ENCODE peak calls at places on chromosomes 1 and 21, in four cellular contexts. B is BJ, P is choroid plexus epithelial cell, H is GM12865. N is an unnamed sample.

GRCh38 chr1:169899519-169900217 is 6.0 kb upstream of the SCYL3 start:
- DNase-seq in B (no peak), P (no peak), H (no peak), N (no peak)

GRCh38 chr1:23563755-23564374 is 4.6 kb upstream of the ID3 start:
- DNase-seq in B (no peak), P (no peak), H (no peak), N (no peak)

GRCh38 chr1:4626061-4626460 is 28.3 kb upstream of the AJAP1 start:
- DNase-seq in B (no peak), P (no peak), H (no peak), N (no peak)

GRCh38 chr1:205481629-205482071 is 22.8 kb upstream of the CDK18 start:
- DNase-seq in B (no peak), P (no peak), H (peak; percentile 37), N (no peak)

GRCh38 chr1:183719289-183719688 is 66.2 kb upstream of the APOBEC4 start:
- DNase-seq in B (no peak), P (no peak), H (no peak), N (no peak)

GRCh38 chr1:207459008-207459407 is 4.9 kb downstream of the CR2 start:
- DNase-seq in B (no peak), P (no peak), H (peak; percentile 59), N (no peak)

GRCh38 chr1:15406911-15407559 is 2.7 kb upstream of the EFHD2 start:
- DNase-seq in B (peak; percentile 75), P (peak; percentile 48), H (no peak), N (peak; percentile 68)

GRCh38 chr1:234933475-234933874 is 195.2 kb downstream of the TOMM20 start:
- DNase-seq in B (no peak), P (peak; percentile 49), H (peak; percentile 88), N (peak; percentile 70)

GRCh38 chr1:212864201-212864600 is 6.1 kb downstream of the FLVCR1 start:
- DNase-seq in B (no peak), P (no peak), H (no peak), N (no peak)

GRCh38 chr1:92909321-92909720 is 51.9 kb downstream of the DIPK1A start:
- DNase-seq in B (peak; percentile 71), P (peak; percentile 58), H (no peak), N (peak; percentile 63)

GRCh38 chr1:151994956-151995355 is 1.3 kb upstream of the S100A10 start:
- DNase-seq in B (peak; percentile 94), P (peak; percentile 48), H (no peak), N (peak; percentile 93)

GRCh38 chr21:23162213-23162946 is 2164.2 kb downstream of the NCAM2 start:
- DNase-seq in B (no peak), P (peak; percentile 3), H (no peak), N (peak; percentile 0)

GRCh38 chr1:79554620-79555160 is 548.2 kb upstream of the ADGRL4 start:
- DNase-seq in B (no peak), P (no peak), H (no peak), N (no peak)

GRCh38 chr1:107926436-107927080 is 38.4 kb downstream of the VAV3 start:
- DNase-seq in B (no peak), P (peak; percentile 37), H (peak; percentile 40), N (no peak)

GRCh38 chr1:36126005-36126716 is 1.1 kb upstream of the COL8A2 start:
- DNase-seq in B (no peak), P (no peak), H (no peak), N (no peak)

GRCh38 chr1:151811181-151811580 is 6.0 kb upstream of the LINGO4 start:
- DNase-seq in B (no peak), P (peak; percentile 21), H (no peak), N (peak; percentile 47)

GRCh38 chr21:14736162-14736561 is 190.0 kb upstream of the SAMSN1 start:
- DNase-seq in B (no peak), P (no peak), H (peak; percentile 73), N (no peak)

GRCh38 chr1:29504709-29505410 is 268.5 kb downstream of the PTPRU start:
- DNase-seq in B (no peak), P (no peak), H (no peak), N (no peak)

GRCh38 chr21:45169001-45169400 is 94.6 kb downstream of the ADARB1 start:
- DNase-seq in B (no peak), P (no peak), H (no peak), N (no peak)

GRCh38 chr1:197557302-197557701 is 218.0 kb downstream of the DENND1B start:
- DNase-seq in B (peak; percentile 1), P (peak; percentile 36), H (no peak), N (peak; percentile 36)

GRCh38 chr1:27296773-27297214 is 25.2 kb upstream of the TMEM222 start:
- DNase-seq in B (no peak), P (peak; percentile 70), H (peak; percentile 51), N (peak; percentile 64)

GRCh38 chr1:182101415-182102041 is 40.0 kb upstream of the ZNF648 start:
- DNase-seq in B (no peak), P (no peak), H (no peak), N (no peak)

GRCh38 chr1:241706967-241707366 is 54.9 kb downstream of the WDR64 start:
- DNase-seq in B (peak; percentile 56), P (no peak), H (no peak), N (no peak)

GRCh38 chr1:155062702-155063411 is 683 bp upstream of the EFNA4 start:
- DNase-seq in B (no peak), P (peak; percentile 65), H (peak; percentile 63), N (peak; percentile 40)

GRCh38 chr1:47181955-47182680 is 7.7 kb downstream of the PDZK1IP1 start:
- DNase-seq in B (no peak), P (peak; percentile 42), H (no peak), N (peak; percentile 67)

GRCh38 chr21:23853796-23854379 is 1753.4 kb downstream of the MRPL39 start:
- DNase-seq in B (no peak), P (peak; percentile 12), H (peak; percentile 15), N (peak; percentile 41)

GRCh38 chr1:173329747-173330146 is 122.6 kb upstream of the TNFSF4 start:
- DNase-seq in B (no peak), P (peak; percentile 57), H (no peak), N (peak; percentile 54)

GRCh38 chr1:166172106-166172505 is 5.3 kb upstream of the FAM78B start:
- DNase-seq in B (no peak), P (no peak), H (no peak), N (no peak)

GRCh38 chr1:203153051-203153988 is 22.3 kb downstream of the MYBPH start:
- DNase-seq in B (no peak), P (no peak), H (no peak), N (no peak)

GRCh38 chr1:6205849-6206845 is at the start of gene RNF207:
- DNase-seq in B (no peak), P (peak; percentile 80), H (peak; percentile 79), N (peak; percentile 63)

GRCh38 chr1:28091043-28091781 is 2.8 kb upstream of the EYA3 start:
- DNase-seq in B (no peak), P (peak; percentile 85), H (peak; percentile 84), N (peak; percentile 76)

GRCh38 chr1:206002833-206003532 is at the start of gene RAB7B:
- DNase-seq in B (peak; percentile 28), P (peak; percentile 68), H (no peak), N (peak; percentile 81)

GRCh38 chr21:40769231-40769630 is 77.7 kb downstream of the DSCAM start:
- DNase-seq in B (no peak), P (no peak), H (no peak), N (no peak)

GRCh38 chr1:98054367-98054701 is 133.5 kb upstream of the DPYD start:
- DNase-seq in B (no peak), P (no peak), H (no peak), N (no peak)
- H3K4me3 ChIP-seq in B (no peak overlapping the region), P (peak overlapping the region; percentile 64), H (no peak overlapping the region), N (peak overlapping the region; percentile 25)

GRCh38 chr1:218547901-218548730 is 203.0 kb downstream of the TGFB2 start:
- DNase-seq in B (no peak), P (no peak), H (no peak), N (no peak)

GRCh38 chr1:218556016-218556415 is 210.9 kb downstream of the TGFB2 start:
- DNase-seq in B (no peak), P (no peak), H (no peak), N (no peak)

GRCh38 chr1:218557731-218558130 is 212.6 kb downstream of the TGFB2 start:
- DNase-seq in B (no peak), P (peak; percentile 56), H (no peak), N (peak; percentile 84)

GRCh38 chr1:218548764-218549163 is 203.6 kb downstream of the TGFB2 start:
- DNase-seq in B (no peak), P (no peak), H (no peak), N (no peak)

DNA sequence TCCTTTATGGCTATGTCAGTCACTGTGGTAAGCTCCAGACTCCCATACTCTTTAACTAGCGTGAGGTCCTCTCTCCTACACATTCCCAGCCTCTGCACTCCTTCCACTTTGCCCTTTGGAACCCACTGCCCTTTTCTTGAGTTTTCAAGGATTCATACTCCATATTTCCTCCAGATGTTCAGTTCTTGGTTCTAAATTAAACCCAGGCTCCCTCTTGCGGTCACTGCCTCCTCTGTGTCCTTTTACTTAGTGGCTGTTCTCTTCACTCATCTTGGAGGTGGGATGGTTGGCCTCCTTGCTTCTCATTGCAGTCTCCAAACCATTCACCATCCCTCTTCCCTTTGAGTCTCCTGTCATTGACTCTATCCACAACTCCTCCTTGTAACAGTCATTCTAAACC is 208.1 kb downstream of the TGFB2 start:
- DNase-seq in B (no peak), P (peak; percentile 55), H (no peak), N (no peak)
- TF ChIP-seq CTCF in B (peak; percentile 76), P (peak; percentile 60), H (no peak), N (peak; percentile 22)

GRCh38 chr1:172141351-172142000 is 279.0 kb upstream of the C1orf105 start:
- DNase-seq in B (no peak), P (peak; percentile 30), H (no peak), N (no peak)
- H3K4me3 ChIP-seq in B (peak overlapping the region; percentile 93), P (peak overlapping the region; percentile 69), H (no peak overlapping the region), N (peak overlapping the region; percentile 80)

DNA sequence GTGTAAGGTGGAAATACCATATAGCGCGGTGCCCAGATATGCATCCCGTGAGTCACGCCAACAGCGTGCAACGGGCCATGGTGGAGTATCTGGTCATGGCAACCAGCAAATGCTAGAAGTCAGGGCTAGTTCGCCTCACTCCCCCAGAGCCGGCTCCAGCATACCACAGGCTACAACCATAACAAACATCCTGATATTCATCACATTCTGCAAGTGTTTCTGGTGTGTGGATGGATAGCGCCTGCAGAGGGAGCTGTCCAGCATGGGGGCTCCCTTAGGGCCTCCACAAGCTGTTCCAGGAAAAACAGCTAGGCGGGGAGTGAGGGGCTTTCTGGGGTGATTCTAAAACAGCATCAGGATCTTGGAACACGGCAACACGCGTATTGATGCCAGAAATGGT is 6.8 kb downstream of the C1orf198 start:
- DNase-seq in B (no peak), P (no peak), H (no peak), N (no peak)
- TF ChIP-seq CTCF in B (peak; percentile 9), P (peak; percentile 29), H (no peak), N (peak; percentile 18)

GRCh38 chr1:24961961-24962861 is 32.1 kb upstream of the RUNX3 start:
- DNase-seq in B (no peak), P (no peak), H (no peak), N (no peak)
- H3K4me3 ChIP-seq in B (no peak overlapping the region), P (no peak overlapping the region), H (peak overlapping the region; percentile 67), N (no peak overlapping the region)

GRCh38 chr1:56709269-56709880 is 64.3 kb downstream of the PRKAA2 start:
- DNase-seq in B (no peak), P (peak; percentile 75), H (peak; percentile 49), N (peak; percentile 72)
- TF ChIP-seq CTCF in B (peak; percentile 54), P (peak; percentile 51), H (peak; percentile 36), N (peak; percentile 48)

GRCh38 chr1:179083533-179083932 is 1.7 kb downstream of the TOR3A start:
- DNase-seq in B (no peak), P (no peak), H (peak; percentile 87), N (no peak)
- H3K4me3 ChIP-seq in B (no peak overlapping the region), P (no peak overlapping the region), H (peak overlapping the region; percentile 93), N (no peak overlapping the region)

N was measured in fibroblast of pulmonary artery.